ENCODE peak calls at places on chromosomes 11 and 22, in ten cellular contexts. V, Q, X, B, R, G, M, C, A and W are unnamed samples.

GRCh38 chr22:43090130-43090789 is 1.1 kb upstream of the TTLL1 start:
- DNase-seq in V (peak), Q (peak), X (peak), B (peak), R (peak), G (no peak), M (peak), C (peak), A (peak), W (peak)

GRCh38 chr11:109071712-109072524 is 350.1 kb upstream of the C11orf87 start:
- DNase-seq in V (no peak), Q (peak), X (no peak), B (peak), R (peak), G (no peak), M (peak), C (no peak), A (no peak), W (peak)

GRCh38 chr11:22510741-22511140 is 114.9 kb downstream of the FANCF start:
- DNase-seq in V (no peak), Q (no peak), X (no peak), B (no peak), R (no peak), G (no peak), M (peak), C (no peak), A (no peak), W (no peak)

GRCh38 chr11:22711880-22712279 is 45.5 kb downstream of the GAS2 start:
- DNase-seq in V (no peak), Q (no peak), X (no peak), B (peak), R (peak), G (no peak), M (no peak), C (peak), A (no peak), W (no peak)

GRCh38 chr22:41940853-41941765 is 5.8 kb downstream of the CENPM start:
- DNase-seq in V (peak), Q (peak), X (peak), B (peak), R (peak), G (peak), M (peak), C (peak), A (peak), W (peak)

GRCh38 chr11:117606807-117607206 is 190.2 kb downstream of the DSCAML1 start:
- DNase-seq in V (no peak), Q (no peak), X (no peak), B (no peak), R (no peak), G (no peak), M (no peak), C (no peak), A (no peak), W (no peak)

GRCh38 chr11:102172127-102172848 is 62.0 kb downstream of the YAP1 start:
- DNase-seq in V (peak), Q (no peak), X (no peak), B (no peak), R (no peak), G (no peak), M (peak), C (no peak), A (no peak), W (peak)

GRCh38 chr11:66976048-66976467 is 954 bp downstream of the C11orf86 start:
- DNase-seq in V (no peak), Q (no peak), X (no peak), B (no peak), R (no peak), G (no peak), M (no peak), C (no peak), A (peak), W (peak)

GRCh38 chr22:47071812-47072641 is 309.6 kb downstream of the TBC1D22A start:
- DNase-seq in V (no peak), Q (no peak), X (no peak), B (no peak), R (no peak), G (no peak), M (no peak), C (no peak), A (no peak), W (no peak)

GRCh38 chr11:32400670-32401369 is 34.5 kb downstream of the WT1 start:
- DNase-seq in V (no peak), Q (no peak), X (no peak), B (no peak), R (no peak), G (no peak), M (no peak), C (no peak), A (no peak), W (no peak)

GRCh38 chr11:124745270-124745834 is 5.6 kb downstream of the NRGN start:
- DNase-seq in V (no peak), Q (no peak), X (no peak), B (no peak), R (no peak), G (no peak), M (no peak), C (no peak), A (peak), W (no peak)

GRCh38 chr11:43802509-43802908 is 78.1 kb upstream of the ALKBH3 start:
- DNase-seq in V (no peak), Q (no peak), X (no peak), B (no peak), R (no peak), G (no peak), M (no peak), C (no peak), A (no peak), W (peak)

GRCh38 chr11:134480129-134480652 is 68.1 kb upstream of the B3GAT1 start:
- DNase-seq in V (no peak), Q (no peak), X (no peak), B (no peak), R (no peak), G (no peak), M (no peak), C (no peak), A (no peak), W (no peak)

GRCh38 chr11:93526058-93526633 is 17.0 kb downstream of the SMCO4 start:
- DNase-seq in V (no peak), Q (no peak), X (no peak), B (no peak), R (no peak), G (no peak), M (no peak), C (no peak), A (no peak), W (no peak)

GRCh38 chr11:68380786-68381622 is 68.6 kb downstream of the LRP5 start:
- DNase-seq in V (no peak), Q (no peak), X (peak), B (peak), R (no peak), G (no peak), M (peak), C (no peak), A (no peak), W (peak)

GRCh38 chr11:46905806-46906205 is 12.5 kb downstream of the LRP4 start:
- DNase-seq in V (no peak), Q (no peak), X (no peak), B (no peak), R (no peak), G (no peak), M (no peak), C (no peak), A (no peak), W (no peak)

GRCh38 chr11:96538104-96538503 is 148.3 kb downstream of the JRKL start:
- DNase-seq in V (no peak), Q (no peak), X (no peak), B (no peak), R (no peak), G (no peak), M (no peak), C (no peak), A (no peak), W (no peak)

GRCh38 chr11:65487467-65488272 is 11.2 kb upstream of the MALAT1 start:
- DNase-seq in V (peak), Q (peak), X (peak), B (peak), R (peak), G (peak), M (peak), C (peak), A (peak), W (peak)

GRCh38 chr11:128579790-128580504 is 7.4 kb downstream of the ETS1 start:
- DNase-seq in V (peak), Q (no peak), X (no peak), B (no peak), R (no peak), G (no peak), M (no peak), C (no peak), A (no peak), W (no peak)

GRCh38 chr11:77999446-77999845 is 5.0 kb upstream of the INTS4 start:
- DNase-seq in V (no peak), Q (no peak), X (no peak), B (no peak), R (no peak), G (no peak), M (no peak), C (no peak), A (no peak), W (no peak)

GRCh38 chr11:121446752-121447156 is 5.4 kb upstream of the SORL1 start:
- DNase-seq in V (no peak), Q (no peak), X (no peak), B (no peak), R (no peak), G (no peak), M (peak), C (no peak), A (peak), W (peak)

GRCh38 chr11:86101941-86102407 is 33.1 kb upstream of the PICALM start:
- DNase-seq in V (no peak), Q (no peak), X (no peak), B (no peak), R (no peak), G (no peak), M (peak), C (no peak), A (no peak), W (no peak)

DNA sequence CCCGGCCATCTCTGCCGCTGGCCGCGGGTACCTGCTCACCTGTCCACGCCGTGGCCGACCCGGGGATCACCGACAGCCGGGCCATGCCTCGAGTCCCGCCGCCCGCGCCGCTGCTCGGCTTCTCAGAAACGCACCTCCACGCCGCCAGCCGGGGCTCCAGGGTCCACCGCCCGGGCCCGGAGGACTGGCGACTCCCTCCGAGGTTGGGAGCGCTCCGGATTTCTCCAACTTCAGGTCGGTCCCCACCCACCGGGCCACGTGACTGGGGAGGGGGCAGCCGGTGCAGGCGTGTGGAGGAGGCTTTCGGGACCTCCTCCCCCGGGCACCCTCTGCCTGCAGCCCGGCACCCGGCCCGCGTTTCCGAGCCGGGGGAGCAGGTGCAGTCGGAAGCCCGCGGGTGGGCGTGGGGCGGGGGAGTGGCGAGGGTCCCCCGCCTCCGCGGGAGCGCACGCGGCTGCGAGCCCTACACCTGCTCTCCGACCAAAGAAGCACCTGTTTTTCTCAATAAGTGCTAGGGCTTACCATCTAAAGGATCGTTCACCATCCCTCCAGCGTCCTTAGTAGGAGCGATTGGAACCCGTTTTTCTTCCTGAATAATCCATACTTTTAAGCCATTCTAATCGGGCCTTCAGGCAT is 627 bp upstream of the NRIP3 start:
- DNase-seq in V (no peak), Q (peak), X (no peak), B (peak), R (peak), G (no peak), M (no peak), C (no peak), A (peak), W (peak)
- H3K4me3 ChIP-seq in V (peak), Q (peak), X (peak), B (peak), R (no peak), G (peak), M (peak), C (peak), A (peak), W (peak)

DNA sequence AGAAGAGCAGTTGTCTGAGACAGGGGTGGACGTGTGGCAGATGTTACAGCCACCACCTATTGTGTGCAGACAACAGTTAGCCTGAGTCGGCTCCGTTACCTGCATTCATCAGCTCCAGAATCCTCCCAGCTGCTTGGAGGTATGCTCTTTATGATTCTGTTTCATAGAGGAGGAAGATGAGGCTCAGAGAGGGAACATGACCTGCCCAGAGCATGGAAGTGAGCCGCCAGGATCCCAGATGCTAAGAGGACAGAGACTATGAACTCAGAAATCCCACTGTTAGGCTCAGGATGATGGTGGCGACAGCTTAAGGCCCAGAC is 1.5 kb downstream of the EMID1 start:
- DNase-seq in V (no peak), Q (no peak), X (no peak), B (no peak), R (no peak), G (no peak), M (no peak), C (no peak), A (no peak), W (no peak)
- H3K27ac ChIP-seq in V (no peak), Q (no peak), X (no peak), B (no peak), R (no peak), G (no peak), M (no peak), C (no peak), A (no peak), W (no peak)

GRCh38 chr11:130859896-130860295 is 56.4 kb downstream of the SNX19 start:
- DNase-seq in V (no peak), Q (no peak), X (no peak), B (no peak), R (no peak), G (no peak), M (no peak), C (no peak), A (no peak), W (no peak)

GRCh38 chr11:130861283-130861682 is 55.0 kb downstream of the SNX19 start:
- DNase-seq in V (no peak), Q (no peak), X (no peak), B (no peak), R (no peak), G (no peak), M (no peak), C (no peak), A (no peak), W (no peak)

GRCh38 chr11:130865091-130865771 is 51.0 kb downstream of the SNX19 start:
- DNase-seq in V (no peak), Q (no peak), X (no peak), B (no peak), R (no peak), G (no peak), M (no peak), C (no peak), A (peak), W (no peak)

GRCh38 chr11:130865772-130866114 is 50.5 kb downstream of the SNX19 start:
- DNase-seq in V (no peak), Q (no peak), X (no peak), B (no peak), R (no peak), G (no peak), M (no peak), C (no peak), A (no peak), W (peak)

GRCh38 chr11:130861902-130862552 is 54.3 kb downstream of the SNX19 start:
- DNase-seq in V (peak), Q (peak), X (peak), B (peak), R (peak), G (peak), M (peak), C (peak), A (peak), W (peak)
- H3K4me3 ChIP-seq in V (peak), Q (peak), X (no peak), B (no peak), R (no peak), G (no peak), M (no peak), C (no peak), A (no peak), W (no peak)

GRCh38 chr11:73818838-73819237 is 31.2 kb downstream of the MRPL48 start:
- DNase-seq in V (no peak), Q (no peak), X (no peak), B (no peak), R (no peak), G (no peak), M (peak), C (no peak), A (peak), W (peak)
- H3K27ac ChIP-seq in V (no peak), Q (no peak), X (no peak), B (no peak), R (no peak), G (no peak), M (no peak), C (no peak), A (peak), W (no peak)

GRCh38 chr22:20083891-20084546 is 4.0 kb downstream of the DGCR8 start:
- DNase-seq in V (no peak), Q (no peak), X (no peak), B (no peak), R (no peak), G (no peak), M (no peak), C (no peak), A (no peak), W (no peak)

GRCh38 chr22:20080776-20081654 is 974 bp downstream of the DGCR8 start:
- DNase-seq in V (peak), Q (peak), X (peak), B (no peak), R (peak), G (no peak), M (peak), C (no peak), A (peak), W (peak)

GRCh38 chr22:20085651-20086050 is 5.6 kb downstream of the DGCR8 start:
- DNase-seq in V (no peak), Q (no peak), X (no peak), B (no peak), R (no peak), G (no peak), M (no peak), C (no peak), A (no peak), W (no peak)

GRCh38 chr22:20084547-20085413 is 4.7 kb downstream of the DGCR8 start:
- DNase-seq in V (no peak), Q (peak), X (peak), B (no peak), R (peak), G (no peak), M (peak), C (peak), A (peak), W (peak)

DNA sequence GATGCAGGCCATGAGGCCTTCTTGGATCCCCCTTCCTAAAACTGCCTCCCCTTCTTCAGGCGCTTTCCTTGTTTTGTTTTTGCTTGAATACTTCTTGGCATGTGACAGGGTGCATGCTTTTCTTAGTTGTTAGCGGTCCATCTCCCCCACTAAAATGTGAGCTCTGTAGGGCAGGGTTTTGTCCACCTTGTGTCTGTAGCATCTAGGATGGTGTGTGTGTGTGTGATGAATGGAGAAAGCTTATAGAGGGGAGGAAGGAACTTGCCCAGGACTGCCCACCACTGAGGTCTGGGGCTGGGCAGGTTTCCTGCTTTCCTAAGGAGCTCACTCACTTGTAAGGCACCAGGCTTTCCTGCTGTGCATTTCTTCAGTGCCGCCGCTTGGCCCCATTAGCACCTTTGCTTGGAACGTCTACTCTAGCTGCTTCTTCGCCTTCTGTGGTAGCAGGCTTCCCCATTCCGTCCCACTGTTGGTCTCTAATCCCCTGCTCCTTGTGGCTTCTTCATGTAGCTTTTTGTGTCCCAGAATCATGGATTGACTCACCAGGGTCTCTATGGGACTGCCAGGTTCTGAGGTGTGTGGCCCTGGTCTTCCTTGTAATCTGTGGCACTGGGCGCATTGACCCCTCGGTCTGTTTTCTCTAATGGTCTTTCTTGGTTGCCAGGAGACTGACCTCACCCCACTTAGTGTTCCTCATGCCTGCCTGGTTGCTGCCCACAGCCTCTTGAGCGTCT is 3.3 kb downstream of the DGCR8 start:
- DNase-seq in V (no peak), Q (no peak), X (no peak), B (no peak), R (no peak), G (no peak), M (no peak), C (no peak), A (no peak), W (no peak)
- H3K4me3 ChIP-seq in V (no peak), Q (no peak), X (no peak), B (no peak), R (no peak), G (no peak), M (no peak), C (no peak), A (no peak), W (no peak)

DNA sequence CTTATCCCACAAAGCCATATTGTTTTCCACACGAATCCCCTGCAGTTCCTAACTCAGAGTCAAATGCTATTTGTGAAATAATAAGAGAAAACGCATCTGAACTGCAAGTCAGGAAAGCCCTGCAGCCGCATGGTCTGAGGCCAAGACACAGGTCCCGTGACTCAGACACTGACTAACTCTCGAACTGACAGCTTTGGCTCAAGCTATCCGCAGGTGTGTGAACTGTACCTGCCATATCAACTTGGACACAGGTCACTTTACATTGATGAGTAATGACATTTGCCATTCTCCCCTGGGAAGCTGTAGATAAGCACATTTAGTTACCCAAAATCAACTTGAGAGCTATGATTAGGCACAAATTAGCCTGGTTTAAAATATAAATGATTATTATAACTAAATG is 34.9 kb upstream of the NFRKB start:
- DNase-seq in V (peak), Q (no peak), X (no peak), B (no peak), R (no peak), G (no peak), M (peak), C (no peak), A (no peak), W (no peak)
- H3K27ac ChIP-seq in V (no peak), Q (no peak), X (no peak), B (no peak), R (no peak), G (peak), M (no peak), C (no peak), A (no peak), W (no peak)